ENCODE peak calls at places on chromosomes 1 and 21, in seven cellular contexts. Q is stomach, A is body of pancreas, N is Panc1, D is fibroblast of pulmonary artery, G is LNCaP clone FGC, S is foreskin fibroblast. Y is an unnamed sample.

GRCh38 chr1:153995640-153996039 is 5.1 kb downstream of the RPS27 start:
- DNase-seq in Q (no peak), A (no peak), N (no peak), D (no peak), G (no peak), S (no peak), Y (no peak)

GRCh38 chr1:160767417-160768294 is 28.3 kb upstream of the LY9 start:
- DNase-seq in Q (no peak), A (no peak), N (no peak), D (no peak), G (no peak), S (no peak), Y (no peak)

GRCh38 chr1:48203287-48203900 is 19.1 kb upstream of the SLC5A9 start:
- DNase-seq in Q (no peak), A (no peak), N (peak), D (peak), G (peak), S (peak), Y (peak)

GRCh38 chr1:9823943-9824701 is at the start of gene CLSTN1:
- DNase-seq in Q (peak), A (peak), N (no peak), D (peak), G (peak), S (peak), Y (peak)

GRCh38 chr1:244083544-244083943 is 32.5 kb downstream of the ZBTB18 start:
- DNase-seq in Q (no peak), A (no peak), N (no peak), D (no peak), G (no peak), S (no peak), Y (no peak)

GRCh38 chr1:12001249-12001917 is 17.9 kb upstream of the MIIP start:
- DNase-seq in Q (no peak), A (no peak), N (no peak), D (peak), G (no peak), S (no peak), Y (no peak)

GRCh38 chr1:181482521-181483083 is 715 bp upstream of the CACNA1E start:
- DNase-seq in Q (peak), A (no peak), N (no peak), D (no peak), G (no peak), S (peak), Y (peak)

GRCh38 chr1:182995894-182996293 is 27.3 kb upstream of the LAMC1 start:
- DNase-seq in Q (no peak), A (no peak), N (no peak), D (no peak), G (no peak), S (no peak), Y (no peak)

GRCh38 chr1:186757851-186758250 is 70.9 kb upstream of the PLA2G4A start:
- DNase-seq in Q (no peak), A (no peak), N (no peak), D (no peak), G (no peak), S (no peak), Y (no peak)

GRCh38 chr1:64248065-64248464 is 44.6 kb downstream of the UBE2U start:
- DNase-seq in Q (no peak), A (no peak), N (no peak), D (no peak), G (no peak), S (no peak), Y (no peak)

GRCh38 chr1:246897302-246897701 is 34.4 kb downstream of the AHCTF1 start:
- DNase-seq in Q (no peak), A (no peak), N (no peak), D (no peak), G (no peak), S (no peak), Y (no peak)

GRCh38 chr1:118217073-118217620 is 32.1 kb upstream of the SPAG17 start:
- DNase-seq in Q (no peak), A (no peak), N (no peak), D (no peak), G (no peak), S (no peak), Y (no peak)

GRCh38 chr1:229523052-229523451 is 14.9 kb upstream of the NUP133 start:
- DNase-seq in Q (no peak), A (no peak), N (no peak), D (no peak), G (no peak), S (no peak), Y (no peak)

GRCh38 chr1:94299627-94300552 is 62.5 kb upstream of the ARHGAP29 start:
- DNase-seq in Q (no peak), A (no peak), N (no peak), D (peak), G (no peak), S (peak), Y (no peak)

GRCh38 chr1:19067912-19068638 is 111.6 kb upstream of the IFFO2 start:
- DNase-seq in Q (no peak), A (no peak), N (no peak), D (no peak), G (no peak), S (no peak), Y (no peak)

GRCh38 chr1:19066248-19066873 is 109.9 kb upstream of the IFFO2 start:
- DNase-seq in Q (no peak), A (peak), N (no peak), D (no peak), G (peak), S (no peak), Y (no peak)

GRCh38 chr1:19068639-19069276 is 112.3 kb upstream of the IFFO2 start:
- DNase-seq in Q (no peak), A (no peak), N (no peak), D (peak), G (no peak), S (no peak), Y (no peak)

GRCh38 chr1:19066874-19067186 is 110.4 kb upstream of the IFFO2 start:
- DNase-seq in Q (no peak), A (no peak), N (no peak), D (no peak), G (no peak), S (no peak), Y (no peak)

GRCh38 chr1:19067187-19067911 is 110.9 kb upstream of the IFFO2 start:
- DNase-seq in Q (peak), A (peak), N (no peak), D (no peak), G (no peak), S (no peak), Y (no peak)
- TF ChIP-seq CTCF in Q (no peak), A (peak), N (no peak), D (no peak), G (no peak), S (no peak), Y (no peak)

GRCh38 chr1:111507411-111508201 is 4.2 kb upstream of the ADORA3 start:
- DNase-seq in Q (peak), A (peak), N (no peak), D (peak), G (peak), S (peak), Y (peak)
- TF ChIP-seq CTCF in Q (no peak), A (no peak), N (no peak), D (peak), G (peak), S (peak), Y (no peak)

GRCh38 chr1:201582261-201582951 is 43.5 kb downstream of the NAV1 start:
- DNase-seq in Q (peak), A (no peak), N (no peak), D (peak), G (no peak), S (peak), Y (no peak)
- TF ChIP-seq CTCF in Q (no peak), A (no peak), N (no peak), D (peak), G (no peak), S (no peak), Y (no peak)

DNA sequence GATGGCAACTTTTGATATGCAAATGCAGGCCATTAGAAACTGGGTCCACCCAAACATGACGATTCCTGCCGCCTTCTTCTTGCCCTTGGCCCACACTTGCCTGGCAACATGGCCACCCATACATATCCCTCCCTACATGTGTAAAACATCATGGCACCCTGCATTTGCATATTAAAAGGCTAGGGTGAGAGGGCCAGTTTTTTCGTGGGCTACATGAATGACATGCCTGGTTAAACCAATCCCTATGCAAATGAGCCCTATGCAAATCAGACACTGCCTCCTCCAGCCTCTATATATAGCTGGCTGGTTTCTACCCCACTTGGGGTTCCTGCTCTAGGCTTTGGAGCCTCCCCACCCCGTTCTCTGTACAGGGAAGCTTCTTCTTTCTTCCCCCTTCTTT is 18.8 kb downstream of the PLA2G2A start:
- DNase-seq in Q (no peak), A (no peak), N (no peak), D (no peak), G (no peak), S (no peak), Y (no peak)
- TF ChIP-seq CTCF in Q (no peak), A (no peak), N (no peak), D (no peak), G (no peak), S (no peak), Y (no peak)

DNA sequence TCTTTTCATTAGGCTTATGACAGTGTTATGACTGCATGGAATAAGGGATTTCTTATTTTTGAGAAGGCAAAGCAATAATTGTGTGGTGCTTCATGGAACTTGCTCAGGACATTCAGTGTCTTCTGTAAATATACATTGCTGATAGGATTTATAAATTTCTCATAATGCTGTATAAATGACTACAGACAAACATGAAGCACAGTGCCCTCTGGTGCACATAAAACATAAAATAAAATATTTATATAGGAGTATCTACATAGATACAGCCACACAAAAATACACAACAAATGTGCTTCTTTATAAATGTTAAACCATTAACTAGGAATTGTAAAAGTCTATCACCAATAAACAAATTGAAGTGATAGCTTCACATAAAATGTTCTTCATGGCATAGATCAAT is 24.1 kb downstream of the BRINP3 start:
- DNase-seq in Q (no peak), A (no peak), N (no peak), D (peak), G (peak), S (no peak), Y (no peak)
- TF ChIP-seq CTCF in Q (no peak), A (no peak), N (peak), D (peak), G (peak), S (no peak), Y (no peak)

GRCh38 chr1:166164995-166165660 is 1.7 kb downstream of the FAM78B start:
- DNase-seq in Q (peak), A (peak), N (no peak), D (peak), G (no peak), S (peak), Y (peak)

GRCh38 chr1:166165661-166166399 is 971 bp downstream of the FAM78B start:
- DNase-seq in Q (no peak), A (peak), N (no peak), D (peak), G (no peak), S (no peak), Y (peak)

GRCh38 chr1:166167395-166167922 is 658 bp upstream of the FAM78B start:
- DNase-seq in Q (no peak), A (no peak), N (no peak), D (no peak), G (no peak), S (no peak), Y (peak)

GRCh38 chr1:166166400-166166699 is 451 bp downstream of the FAM78B start:
- DNase-seq in Q (no peak), A (no peak), N (no peak), D (no peak), G (no peak), S (no peak), Y (no peak)

GRCh38 chr1:166166701-166167394 is at the start of gene FAM78B:
- DNase-seq in Q (peak), A (peak), N (no peak), D (peak), G (no peak), S (peak), Y (peak)
- TF ChIP-seq CTCF in Q (no peak), A (peak), N (peak), D (no peak), G (no peak), S (no peak), Y (peak)

GRCh38 chr1:174931214-174931613 is 68.5 kb upstream of the CACYBP start:
- DNase-seq in Q (no peak), A (no peak), N (no peak), D (no peak), G (no peak), S (no peak), Y (no peak)

GRCh38 chr1:174938306-174939000 is 61.3 kb upstream of the CACYBP start:
- DNase-seq in Q (no peak), A (no peak), N (no peak), D (peak), G (no peak), S (no peak), Y (no peak)

GRCh38 chr1:174932587-174932986 is 67.2 kb upstream of the CACYBP start:
- DNase-seq in Q (no peak), A (no peak), N (no peak), D (no peak), G (no peak), S (no peak), Y (no peak)
- TF ChIP-seq CTCF in Q (peak), A (no peak), N (no peak), D (peak), G (no peak), S (no peak), Y (no peak)

DNA sequence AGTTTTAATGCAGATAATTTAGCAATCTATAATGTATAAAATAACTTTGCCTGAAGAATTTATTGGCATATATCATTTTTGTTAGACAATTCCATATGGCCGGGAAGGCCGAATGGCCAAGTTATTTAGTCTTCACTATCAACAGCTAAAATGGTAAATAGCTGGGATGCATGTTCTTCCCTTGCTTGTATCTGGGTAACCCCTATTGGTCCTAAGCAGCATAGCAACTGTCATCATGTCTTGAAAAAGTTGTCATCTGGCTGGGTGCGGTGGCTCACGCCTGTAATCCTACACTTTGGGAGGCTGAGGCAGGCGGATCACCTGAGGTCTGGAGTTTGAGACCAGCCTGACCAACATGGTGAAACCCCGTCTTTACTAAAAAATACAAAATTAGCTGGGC is 340.0 kb upstream of the DPYD start:
- DNase-seq in Q (no peak), A (no peak), N (no peak), D (no peak), G (no peak), S (no peak), Y (no peak)
- TF ChIP-seq CTCF in Q (no peak), A (no peak), N (no peak), D (no peak), G (no peak), S (no peak), Y (no peak)

DNA sequence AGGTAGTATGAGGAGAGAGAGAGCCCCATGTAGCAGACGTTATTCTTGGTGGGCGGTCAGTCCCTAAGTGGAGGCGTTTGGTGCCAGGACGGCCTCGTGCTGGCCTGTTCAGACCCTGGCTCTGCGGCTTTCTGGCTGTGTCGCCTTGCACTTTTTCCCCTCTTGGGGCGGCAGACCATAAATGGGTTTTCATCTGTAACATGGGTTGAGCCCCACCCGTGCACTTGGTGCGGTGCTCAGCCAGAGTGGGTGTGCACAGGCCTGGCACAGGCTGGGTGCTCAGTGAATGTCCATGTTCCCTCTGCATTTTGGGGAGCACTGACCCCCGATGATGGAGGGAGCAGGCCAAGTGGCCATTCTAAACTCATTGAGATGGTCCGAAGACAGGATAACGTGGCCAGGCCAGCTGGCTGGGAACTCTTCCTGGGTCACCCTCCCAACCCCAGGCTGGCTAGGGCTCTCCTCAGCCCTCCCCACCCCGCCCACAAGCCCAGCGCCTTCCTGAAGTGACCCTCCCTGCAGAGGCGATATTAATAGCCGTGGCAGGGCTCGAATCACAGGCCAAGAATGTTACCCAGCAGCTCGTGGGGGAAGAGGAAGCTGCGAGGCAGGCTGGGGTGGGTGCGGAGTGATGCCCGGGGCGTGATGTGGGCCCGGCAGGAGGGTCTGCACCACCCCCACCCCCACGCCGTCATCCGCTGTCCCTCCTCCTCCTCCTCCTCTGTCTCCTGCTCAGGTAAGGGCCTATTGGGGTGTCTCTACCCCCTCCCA is 78.5 kb downstream of the ARHGEF10L start:
- DNase-seq in Q (no peak), A (no peak), N (no peak), D (peak), G (no peak), S (no peak), Y (no peak)
- TF ChIP-seq CTCF in Q (no peak), A (no peak), N (no peak), D (no peak), G (no peak), S (no peak), Y (no peak)

GRCh38 chr21:16851054-16851453 is 661.8 kb upstream of the CXADR start:
- DNase-seq in Q (no peak), A (no peak), N (no peak), D (no peak), G (no peak), S (no peak), Y (no peak)
- TF ChIP-seq CTCF in Q (no peak), A (no peak), N (no peak), D (no peak), G (no peak), S (no peak), Y (no peak)